ENCODE peak calls at places on chromosomes 13 and 19, in four cellular contexts. One of them, this sample, is unnamed.

GRCh38 chr13:111382877-111383276 is 62.4 kb downstream of the TEX29 start:
- DNase-seq in H1: no peak
- DNase-seq in NT2/D1: no peak
- DNase-seq in HCT116: no peak
- DNase-seq in this sample: no peak

GRCh38 chr13:48232420-48233096 is 448 bp upstream of the ITM2B start:
- DNase-seq in H1: peak; percentile 71
- DNase-seq in NT2/D1: no peak
- DNase-seq in HCT116: no peak
- DNase-seq in this sample: no peak

GRCh38 chr19:49339364-49340068 is 4.3 kb downstream of the CD37 start:
- DNase-seq in NT2/D1: peak; percentile 76
- DNase-seq in HCT116: no peak
- DNase-seq in H1: peak; percentile 89
- DNase-seq in this sample: no peak

GRCh38 chr13:32600891-32601290 is 14.6 kb downstream of the PDS5B start:
- DNase-seq in HCT116: no peak
- DNase-seq in H1: no peak
- DNase-seq in NT2/D1: no peak
- DNase-seq in this sample: no peak

GRCh38 chr13:24694907-24695306 is 14.7 kb downstream of the ATP12A start:
- DNase-seq in HCT116: no peak
- DNase-seq in H1: no peak
- DNase-seq in NT2/D1: no peak
- DNase-seq in this sample: no peak

GRCh38 chr13:30934381-30934780 is 1.9 kb downstream of the TEX26 start:
- DNase-seq in H1: no peak
- DNase-seq in HCT116: no peak
- DNase-seq in NT2/D1: peak; percentile 2
- DNase-seq in this sample: no peak

GRCh38 chr19:4086336-4086953 is 19.7 kb upstream of the ZBTB7A start:
- DNase-seq in NT2/D1: no peak
- DNase-seq in H1: no peak
- DNase-seq in HCT116: no peak
- DNase-seq in this sample: no peak

GRCh38 chr13:57030671-57031070 is 110.0 kb upstream of the PRR20A start:
- DNase-seq in NT2/D1: no peak
- DNase-seq in H1: no peak
- DNase-seq in HCT116: no peak
- DNase-seq in this sample: no peak

GRCh38 chr19:19042732-19043274 is 9.4 kb downstream of the ARMC6 start:
- DNase-seq in NT2/D1: no peak
- DNase-seq in HCT116: no peak
- DNase-seq in H1: no peak
- DNase-seq in this sample: no peak

GRCh38 chr19:10230155-10230903 is 802 bp downstream of the S1PR2 start:
- DNase-seq in HCT116: no peak
- DNase-seq in NT2/D1: no peak
- DNase-seq in H1: peak; percentile 83
- DNase-seq in this sample: no peak

GRCh38 chr19:46488551-46488950 is 7.1 kb downstream of the PNMA8B start:
- DNase-seq in H1: peak; percentile 53
- DNase-seq in NT2/D1: no peak
- DNase-seq in HCT116: no peak
- DNase-seq in this sample: no peak
- TF ChIP-seq YY1 in H1: no peak
- TF ChIP-seq YY1 in NT2/D1: no peak
- TF ChIP-seq YY1 in HCT116: no peak
- TF ChIP-seq YY1 in this sample: no peak

GRCh38 chr19:55454787-55455243 is 6.6 kb downstream of the ISOC2 start:
- DNase-seq in HCT116: no peak
- DNase-seq in H1: peak; percentile 83
- DNase-seq in NT2/D1: no peak
- DNase-seq in this sample: no peak
- TF ChIP-seq YY1 in HCT116: no peak
- TF ChIP-seq YY1 in H1: peak; percentile 27
- TF ChIP-seq YY1 in NT2/D1: no peak
- TF ChIP-seq YY1 in this sample: no peak

GRCh38 chr19:518292-519231 is 11.3 kb downstream of the TPGS1 start:
- DNase-seq in NT2/D1: no peak
- DNase-seq in H1: peak; percentile 75
- DNase-seq in HCT116: no peak
- DNase-seq in this sample: no peak
- TF ChIP-seq YY1 in NT2/D1: no peak
- TF ChIP-seq YY1 in H1: no peak
- TF ChIP-seq YY1 in HCT116: no peak
- TF ChIP-seq YY1 in this sample: no peak

GRCh38 chr19:41530761-41531301 is 45.1 kb upstream of the CEACAM21 start:
- DNase-seq in H1: no peak
- DNase-seq in HCT116: no peak
- DNase-seq in NT2/D1: no peak
- DNase-seq in this sample: no peak
- TF ChIP-seq YY1 in H1: no peak
- TF ChIP-seq YY1 in HCT116: no peak
- TF ChIP-seq YY1 in NT2/D1: no peak
- TF ChIP-seq YY1 in this sample: no peak

GRCh38 chr13:98214008-98214643 is 37.1 kb upstream of the RNF113B start:
- DNase-seq in H1: no peak
- DNase-seq in NT2/D1: no peak
- DNase-seq in HCT116: no peak
- DNase-seq in this sample: no peak
- TF ChIP-seq YY1 in H1: no peak
- TF ChIP-seq YY1 in NT2/D1: no peak
- TF ChIP-seq YY1 in HCT116: no peak
- TF ChIP-seq YY1 in this sample: no peak

DNA sequence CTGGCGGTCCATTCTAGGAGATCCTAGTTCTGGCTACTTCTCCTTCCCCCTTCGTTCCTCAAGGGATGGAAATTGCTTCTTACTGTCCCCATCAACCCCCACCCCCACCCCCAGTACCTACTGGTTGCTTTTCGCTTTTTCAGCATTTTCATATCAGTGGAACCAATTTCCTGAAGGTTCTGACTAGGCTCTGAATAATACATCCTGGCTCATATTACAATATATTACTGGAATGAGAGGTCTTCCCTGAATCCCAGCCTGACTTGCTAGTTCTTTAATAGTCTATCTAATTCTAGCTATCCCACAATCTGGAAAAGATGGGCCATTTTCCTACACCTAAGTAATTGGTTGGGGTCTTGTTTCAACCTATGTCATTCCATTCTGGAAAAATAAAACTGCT is 207.4 kb downstream of the COG6 start:
- DNase-seq in HCT116: no peak
- DNase-seq in NT2/D1: no peak
- DNase-seq in H1: no peak
- DNase-seq in this sample: no peak
- TF ChIP-seq YY1 in HCT116: no peak
- TF ChIP-seq YY1 in NT2/D1: no peak
- TF ChIP-seq YY1 in H1: no peak
- TF ChIP-seq YY1 in this sample: no peak

DNA sequence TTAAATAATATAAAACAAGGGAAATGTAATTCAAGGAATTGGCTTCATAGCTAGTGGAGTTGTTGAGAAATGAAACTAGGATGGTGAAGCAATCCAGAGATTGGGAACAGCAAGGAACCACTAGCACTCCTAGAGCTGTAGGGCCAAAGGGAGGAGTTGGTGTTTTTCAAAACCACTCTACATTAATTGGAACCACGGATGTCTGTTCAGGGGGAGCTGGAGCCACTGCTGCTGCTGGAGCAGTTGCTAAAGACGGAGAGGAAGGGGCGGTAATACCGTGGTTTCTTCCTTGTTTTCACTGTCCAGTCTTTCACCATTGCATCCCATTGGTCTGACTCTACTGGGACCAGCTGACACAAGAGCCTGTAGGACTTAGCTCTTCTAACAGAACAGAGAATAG is 8.5 kb downstream of the DNAJC15 start:
- DNase-seq in NT2/D1: no peak
- DNase-seq in HCT116: no peak
- DNase-seq in H1: no peak
- DNase-seq in this sample: no peak
- TF ChIP-seq YY1 in NT2/D1: no peak
- TF ChIP-seq YY1 in HCT116: no peak
- TF ChIP-seq YY1 in H1: no peak
- TF ChIP-seq YY1 in this sample: no peak

DNA sequence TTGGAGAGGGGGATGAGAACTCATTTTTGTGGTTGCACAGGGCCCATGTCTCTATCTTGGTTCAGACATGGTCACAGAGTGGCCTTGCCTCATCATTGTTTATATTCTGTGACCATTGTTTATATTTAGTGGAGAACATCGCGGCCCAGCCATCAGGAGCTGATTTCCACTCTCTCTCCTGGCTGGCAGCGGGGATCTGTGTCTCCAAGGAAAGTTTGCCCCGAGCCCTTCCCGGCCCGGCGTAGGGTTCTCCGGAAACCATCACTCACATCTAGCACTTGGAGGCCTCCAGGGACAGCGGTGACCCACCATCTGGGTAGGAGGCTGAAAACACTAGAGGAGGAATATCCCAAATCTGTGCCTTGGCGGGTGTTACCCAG is 822 bp upstream of the ZNF358 start:
- DNase-seq in HCT116: no peak
- DNase-seq in NT2/D1: no peak
- DNase-seq in H1: no peak
- DNase-seq in this sample: no peak
- TF ChIP-seq YY1 in HCT116: no peak
- TF ChIP-seq YY1 in NT2/D1: no peak
- TF ChIP-seq YY1 in H1: no peak
- TF ChIP-seq YY1 in this sample: no peak

This sample was measured in GM12878.